ENCODE peak calls at places on chromosomes 5 and 9, in nine cellular contexts. D is NCI-H1930, C is left lobe of liver, T is HuH-7, H is T-helper 2 cell, A is glutamatergic neuron, Y is mucosa of descending colon, N is NAMALWA, B is NCI-H2081. O is an unnamed sample.

GRCh38 chr9:27473135-27473534 is 51.0 kb upstream of the IFNK start:
- DNase-seq in D (no peak), C (no peak), T (peak), H (no peak), A (no peak), Y (peak), N (no peak), B (no peak), O (no peak)

GRCh38 chr9:128927731-128928411 is 7.1 kb downstream of the PHYHD1 start:
- DNase-seq in D (peak), C (peak), T (peak), H (no peak), A (peak), Y (no peak), N (peak), B (peak), O (peak)

GRCh38 chr9:4167040-4167671 is 132.7 kb downstream of the GLIS3 start:
- DNase-seq in D (no peak), C (no peak), T (no peak), H (no peak), A (no peak), Y (no peak), N (no peak), B (no peak), O (no peak)

GRCh38 chr5:132489871-132490483 is 596 bp downstream of the IRF1 start:
- DNase-seq in D (no peak), C (peak), T (peak), H (no peak), A (no peak), Y (peak), N (peak), B (no peak), O (peak)

GRCh38 chr5:98941131-98941883 is 12.5 kb upstream of the CHD1 start:
- DNase-seq in D (no peak), C (no peak), T (no peak), H (no peak), A (no peak), Y (no peak), N (no peak), B (no peak), O (no peak)

GRCh38 chr9:14097215-14097614 is 216.7 kb downstream of the NFIB start:
- DNase-seq in D (no peak), C (no peak), T (no peak), H (no peak), A (no peak), Y (no peak), N (no peak), B (peak), O (no peak)

GRCh38 chr5:18829539-18829938 is 1158.5 kb downstream of the CDH18 start:
- DNase-seq in D (no peak), C (no peak), T (no peak), H (no peak), A (no peak), Y (no peak), N (no peak), B (no peak), O (no peak)

GRCh38 chr9:37974506-37975173 is 70.7 kb upstream of the SLC25A51 start:
- DNase-seq in D (no peak), C (no peak), T (no peak), H (no peak), A (no peak), Y (no peak), N (no peak), B (no peak), O (no peak)

GRCh38 chr5:143083006-143083405 is 312.8 kb downstream of the ARHGAP26 start:
- DNase-seq in D (no peak), C (no peak), T (no peak), H (no peak), A (no peak), Y (no peak), N (no peak), B (no peak), O (no peak)

GRCh38 chr9:33263131-33263935 is 1.2 kb downstream of the BAG1 start:
- DNase-seq in D (no peak), C (peak), T (no peak), H (no peak), A (peak), Y (no peak), N (peak), B (peak), O (no peak)

GRCh38 chr5:57889558-57889957 is 406.9 kb upstream of the ACTBL2 start:
- DNase-seq in D (no peak), C (no peak), T (peak), H (no peak), A (no peak), Y (no peak), N (no peak), B (no peak), O (no peak)

GRCh38 chr9:124849801-124850200 is 3.5 kb upstream of the WDR38 start:
- DNase-seq in D (no peak), C (no peak), T (no peak), H (no peak), A (no peak), Y (peak), N (no peak), B (no peak), O (no peak)

GRCh38 chr5:111775224-111775623 is 18.2 kb upstream of the NREP start:
- DNase-seq in D (no peak), C (no peak), T (no peak), H (no peak), A (no peak), Y (no peak), N (no peak), B (no peak), O (no peak)

GRCh38 chr9:71552480-71552879 is 215.8 kb downstream of the CEMIP2 start:
- DNase-seq in D (peak), C (no peak), T (no peak), H (no peak), A (peak), Y (no peak), N (no peak), B (peak), O (peak)

GRCh38 chr9:133825555-133826198 is 87.5 kb upstream of the SARDH start:
- DNase-seq in D (no peak), C (no peak), T (no peak), H (no peak), A (no peak), Y (no peak), N (peak), B (no peak), O (no peak)

GRCh38 chr5:171806976-171807823 is 21.6 kb downstream of the SMIM23 start:
- DNase-seq in D (no peak), C (no peak), T (no peak), H (no peak), A (no peak), Y (no peak), N (no peak), B (no peak), O (no peak)